ENCODE peak calls at places on chromosomes 3 and 15, in five cellular contexts. S is AG04450, X is WERI-Rb-1, U is esophagus muscularis mucosa, R is body of pancreas. V is an unnamed sample.
A peak's percentile ranks its signal among the peaks of the same experiment; 100 is the strongest.

GRCh38 chr3:77281721-77282120 is 241.8 kb downstream of the ROBO2 start:
- DNase-seq in X (peak; percentile 77), R (no peak), S (no peak), U (no peak), V (peak; percentile 12)

GRCh38 chr3:86838927-86839326 is 152.0 kb downstream of the VGLL3 start:
- DNase-seq in U (no peak), R (no peak), X (no peak), S (no peak), V (no peak)

GRCh38 chr15:57198654-57199241 is 177.6 kb upstream of the CGNL1 start:
- DNase-seq in R (no peak), U (no peak), S (no peak), X (no peak), V (no peak)

GRCh38 chr3:123687286-123687685 is 102.4 kb upstream of the HACD2 start:
- DNase-seq in R (no peak), U (no peak), X (no peak), S (no peak), V (no peak)

GRCh38 chr3:50644556-50644955 is 27.6 kb downstream of the MAPKAPK3 start:
- DNase-seq in R (no peak), U (no peak), S (no peak), X (no peak), V (no peak)

GRCh38 chr3:43016513-43016865 is 37.4 kb downstream of the GASK1A start:
- DNase-seq in U (no peak), X (no peak), S (no peak), R (no peak), V (no peak)

GRCh38 chr3:116757310-116757709 is 47.7 kb downstream of the TUSC7 start:
- DNase-seq in R (no peak), S (no peak), U (no peak), X (no peak), V (no peak)

GRCh38 chr3:17983106-17983505 is 240.7 kb upstream of the TBC1D5 start:
- DNase-seq in R (no peak), U (no peak), X (no peak), S (no peak), V (no peak)

GRCh38 chr3:63309780-63310179 is 31.7 kb downstream of the SYNPR start:
- DNase-seq in R (no peak), U (no peak), X (no peak), S (no peak), V (no peak)

GRCh38 chr3:179949428-179949827 is 87.3 kb downstream of the PEX5L start:
- DNase-seq in R (no peak), U (no peak), S (no peak), X (no peak), V (no peak)

DNA sequence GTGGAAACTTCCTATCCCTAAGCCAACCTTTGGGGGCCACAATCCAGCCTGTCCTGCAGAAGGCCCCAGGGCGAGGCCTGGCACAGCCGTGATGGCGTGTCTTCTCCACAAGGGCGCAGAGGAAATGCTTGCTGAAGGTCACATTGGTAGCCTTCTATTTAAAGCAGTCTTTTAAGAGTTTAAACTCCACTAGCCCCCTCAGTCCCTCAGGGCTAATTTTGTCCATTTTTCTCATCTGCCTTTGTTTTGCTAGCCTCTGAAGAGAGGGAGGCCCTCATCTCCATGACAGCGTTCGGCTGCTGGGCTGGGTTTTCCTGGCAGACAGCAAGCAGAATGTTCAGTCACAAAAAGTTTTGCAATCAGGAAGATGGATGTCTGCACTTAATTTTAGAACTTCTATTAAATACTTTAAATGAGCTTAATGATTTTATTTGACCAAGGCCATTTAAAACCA is 40.8 kb downstream of the RARB start:
- DNase-seq in U (no peak), X (no peak), R (no peak), S (no peak), V (peak; percentile 18)
- TF ChIP-seq CTCF in U (peak; percentile 55), X (peak; percentile 22), R (no peak), S (no peak), V (no peak)

GRCh38 chr3:129224984-129225393 is 24.4 kb upstream of the COPG1 start:
- DNase-seq in S (no peak), U (no peak), X (no peak), R (peak; percentile 79), V (no peak)
- TF ChIP-seq CTCF in S (no peak), U (peak; percentile 6), X (no peak), R (no peak), V (no peak)

GRCh38 chr3:96779810-96780209 is 34.6 kb upstream of the EPHA6 start:
- DNase-seq in S (no peak), R (no peak), U (no peak), X (peak; percentile 15), V (no peak)
- TF ChIP-seq CTCF in S (no peak), R (no peak), U (no peak), X (peak; percentile 49), V (no peak)

DNA sequence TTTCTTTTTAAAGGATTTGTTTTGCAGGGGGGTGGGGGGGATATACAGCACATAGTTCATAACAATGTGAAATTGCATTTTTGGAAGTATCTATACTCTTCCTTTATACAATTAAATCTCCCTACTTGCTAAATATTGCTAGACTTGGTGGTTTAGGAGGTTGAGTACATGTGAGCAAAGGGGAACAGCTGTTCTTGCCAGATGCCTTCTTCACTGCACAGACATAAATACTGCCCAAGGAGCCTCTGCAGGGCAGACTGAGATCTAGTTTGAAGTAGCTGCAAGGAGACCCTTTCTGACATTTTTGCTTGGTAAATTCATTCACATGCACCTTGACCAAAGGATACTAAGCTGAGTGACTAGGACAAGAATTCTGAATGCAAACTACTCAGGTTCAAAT is 228.6 kb upstream of the IL12A start:
- DNase-seq in X (peak; percentile 14), R (no peak), U (no peak), S (no peak), V (no peak)
- TF ChIP-seq CTCF in X (no peak), R (no peak), U (no peak), S (no peak), V (no peak)

DNA sequence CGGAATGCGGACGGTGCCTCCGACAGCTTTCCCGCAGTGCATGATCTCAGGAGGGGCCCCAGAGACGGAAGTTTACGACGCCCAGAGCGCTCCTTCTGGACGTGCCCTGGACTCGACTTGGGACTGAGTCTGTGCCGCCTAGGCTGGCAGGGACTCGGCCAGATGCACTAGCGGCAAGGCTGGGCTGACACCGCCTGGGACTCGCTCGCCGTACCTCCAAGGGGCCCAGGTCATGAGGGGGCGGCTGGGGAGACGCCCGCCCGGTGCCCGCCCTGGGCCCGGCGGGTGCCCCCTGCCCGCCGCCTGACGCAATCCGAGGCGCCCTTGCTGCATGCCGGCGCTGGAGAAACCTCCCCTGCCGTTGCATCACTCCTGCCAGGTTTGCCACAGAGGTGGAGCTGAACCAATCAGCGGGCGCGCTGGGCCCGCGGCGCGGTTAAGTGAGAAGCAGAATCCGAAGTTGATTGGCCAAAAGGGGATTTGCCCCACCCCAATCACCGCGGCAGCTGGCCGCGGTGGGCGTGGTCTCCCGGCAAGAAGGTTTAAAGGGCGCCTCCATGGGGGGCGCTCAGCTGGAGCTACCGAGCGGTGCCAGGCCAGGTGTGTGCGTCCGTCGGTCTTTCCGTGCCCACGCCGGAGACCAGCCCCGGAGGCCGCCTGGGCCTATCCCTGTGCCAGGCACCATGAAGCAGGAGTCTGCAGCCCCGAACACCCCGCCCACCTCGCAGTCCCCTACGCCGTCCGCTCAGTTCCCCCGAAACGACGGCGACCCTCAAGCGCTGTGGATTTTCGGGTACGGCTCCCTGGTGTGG is at the start of gene CHAC1:
- DNase-seq in R (peak; percentile 96), U (peak; percentile 98), X (peak; percentile 97), S (peak; percentile 91), V (peak; percentile 92)
- TF ChIP-seq CTCF in R (no peak), U (no peak), X (no peak), S (no peak), V (no peak)

GRCh38 chr3:25473246-25473645 is 45.2 kb downstream of the RARB start:
- DNase-seq in X (no peak), U (no peak), R (no peak), S (no peak), V (no peak)

GRCh38 chr3:25472747-25473146 is 44.7 kb downstream of the RARB start:
- DNase-seq in U (no peak), X (no peak), S (no peak), R (no peak), V (no peak)

GRCh38 chr3:25469609-25470008 is 41.5 kb downstream of the RARB start:
- DNase-seq in R (no peak), U (no peak), S (no peak), X (no peak), V (no peak)

GRCh38 chr3:25472153-25472552 is 44.1 kb downstream of the RARB start:
- DNase-seq in S (no peak), U (no peak), R (no peak), X (no peak), V (no peak)

GRCh38 chr3:25471081-25471768 is 43.2 kb downstream of the RARB start:
- DNase-seq in S (no peak), R (no peak), U (no peak), X (no peak), V (no peak)
- TF ChIP-seq CTCF in S (no peak), R (no peak), U (no peak), X (no peak), V (no peak)

GRCh38 chr15:65008989-65009388 is 19.3 kb upstream of the SPG21 start:
- DNase-seq in U (no peak), R (no peak), S (no peak), X (no peak), V (no peak)
- TF ChIP-seq CTCF in U (no peak), R (no peak), S (peak; percentile 33), X (peak; percentile 28), V (no peak)

GRCh38 chr3:4688411-4688810 is 195.3 kb downstream of the ITPR1 start:
- DNase-seq in R (no peak), S (no peak), U (no peak), X (no peak), V (no peak)

GRCh38 chr3:4686619-4687018 is 193.5 kb downstream of the ITPR1 start:
- DNase-seq in U (no peak), S (no peak), R (no peak), X (no peak), V (no peak)

GRCh38 chr3:4687596-4687995 is 194.4 kb downstream of the ITPR1 start:
- DNase-seq in R (no peak), U (no peak), S (no peak), X (no peak), V (no peak)

GRCh38 chr3:4685673-4686345 is 192.7 kb downstream of the ITPR1 start:
- DNase-seq in S (no peak), R (no peak), U (no peak), X (no peak), V (no peak)

DNA sequence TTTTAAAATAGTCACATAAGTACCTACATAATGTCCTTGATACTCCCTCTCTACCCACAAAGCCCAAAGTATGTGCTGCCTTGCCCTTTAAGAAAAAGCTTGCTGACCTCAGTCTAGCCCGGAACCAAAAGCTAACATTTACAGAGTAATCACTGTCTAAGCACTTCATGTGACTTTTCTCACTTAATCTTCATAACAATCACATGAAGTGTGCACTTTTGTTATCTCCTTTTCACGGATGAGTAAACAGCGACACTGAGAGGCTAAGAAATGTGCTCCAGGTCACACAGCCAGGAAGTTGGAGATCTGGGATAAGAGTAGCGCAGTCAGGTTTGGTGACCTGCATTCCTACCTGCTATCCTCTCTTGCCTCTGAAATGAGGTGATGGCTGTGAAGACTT is 194.0 kb downstream of the ITPR1 start:
- DNase-seq in R (peak; percentile 14), X (no peak), S (no peak), U (no peak), V (no peak)
- TF ChIP-seq CTCF in R (no peak), X (no peak), S (no peak), U (no peak), V (no peak)

DNA sequence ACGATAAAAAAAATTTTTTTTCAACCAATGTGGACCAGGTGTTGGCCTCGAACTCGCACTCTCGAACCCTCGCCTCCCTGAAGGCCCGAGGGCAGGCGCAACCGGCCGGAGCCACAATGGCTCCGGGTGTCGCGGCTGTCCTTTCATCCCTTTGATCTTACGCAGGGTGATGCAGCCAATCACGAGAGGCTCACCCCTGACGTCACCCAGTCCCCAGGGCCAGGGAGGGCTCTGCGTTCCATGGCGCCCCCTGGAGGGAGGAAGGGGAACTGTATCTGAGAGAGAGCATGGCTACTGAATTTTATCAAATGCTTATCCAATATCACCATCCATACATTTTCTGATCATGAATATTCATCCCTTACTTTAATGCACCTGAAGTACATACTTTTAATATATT is 15.4 kb upstream of the GMNC start:
- DNase-seq in X (no peak), U (no peak), R (no peak), S (no peak), V (no peak)
- TF ChIP-seq CTCF in X (no peak), U (peak; percentile 13), R (no peak), S (peak; percentile 35), V (no peak)

V was measured in nephron progenitor cell.